ENCODE peak calls at places on chromosome 18, in ten cellular contexts. One of them, this sample, is unnamed.

GRCh38 chr18:46712406-46712805 is 44.4 kb downstream of the ST8SIA5 start:
- DNase-seq in stimulated activated CD8-positive, alpha-beta memory T cell treated with anti-CD3 and anti-CD28 coated beads, Interleukin-4, amount 100 ng/mL, for 4 hours: no peak
- DNase-seq in activated CD4-positive, alpha-beta T cell treated with anti-CD3 and anti-CD28 coated beads for 24 hours: no peak
- DNase-seq in activated naive CD4-positive, alpha-beta T cell treated with anti-CD3 and anti-CD28 coated beads for 36 hours: no peak
- DNase-seq in tibial artery: no peak
- DNase-seq in endothelial cell: no peak
- DNase-seq in kidney glomerular epithelial cell: peak; percentile 73
- DNase-seq in KG1: no peak
- DNase-seq in ovary: peak; percentile 48
- DNase-seq in RKO: no peak
- DNase-seq in this sample: no peak

GRCh38 chr18:36312806-36313395 is 15.4 kb downstream of the FHOD3 start:
- DNase-seq in stimulated activated CD8-positive, alpha-beta memory T cell treated with anti-CD3 and anti-CD28 coated beads, Interleukin-4, amount 100 ng/mL, for 4 hours: no peak
- DNase-seq in activated CD4-positive, alpha-beta T cell treated with anti-CD3 and anti-CD28 coated beads for 24 hours: no peak
- DNase-seq in activated naive CD4-positive, alpha-beta T cell treated with anti-CD3 and anti-CD28 coated beads for 36 hours: no peak
- DNase-seq in tibial artery: no peak
- DNase-seq in endothelial cell: no peak
- DNase-seq in kidney glomerular epithelial cell: no peak
- DNase-seq in KG1: no peak
- DNase-seq in ovary: peak; percentile 63
- DNase-seq in RKO: no peak
- DNase-seq in this sample: no peak

GRCh38 chr18:52070295-52070756 is 269.7 kb upstream of the DCC start:
- DNase-seq in stimulated activated CD8-positive, alpha-beta memory T cell treated with anti-CD3 and anti-CD28 coated beads, Interleukin-4, amount 100 ng/mL, for 4 hours: no peak
- DNase-seq in activated CD4-positive, alpha-beta T cell treated with anti-CD3 and anti-CD28 coated beads for 24 hours: no peak
- DNase-seq in activated naive CD4-positive, alpha-beta T cell treated with anti-CD3 and anti-CD28 coated beads for 36 hours: no peak
- DNase-seq in tibial artery: no peak
- DNase-seq in endothelial cell: no peak
- DNase-seq in kidney glomerular epithelial cell: no peak
- DNase-seq in KG1: no peak
- DNase-seq in ovary: no peak
- DNase-seq in RKO: no peak
- DNase-seq in this sample: no peak

GRCh38 chr18:65091737-65092329 is 659.0 kb upstream of the CDH7 start:
- DNase-seq in stimulated activated CD8-positive, alpha-beta memory T cell treated with anti-CD3 and anti-CD28 coated beads, Interleukin-4, amount 100 ng/mL, for 4 hours: no peak
- DNase-seq in activated CD4-positive, alpha-beta T cell treated with anti-CD3 and anti-CD28 coated beads for 24 hours: no peak
- DNase-seq in activated naive CD4-positive, alpha-beta T cell treated with anti-CD3 and anti-CD28 coated beads for 36 hours: peak; percentile 4
- DNase-seq in tibial artery: no peak
- DNase-seq in endothelial cell: peak; percentile 6
- DNase-seq in kidney glomerular epithelial cell: peak; percentile 27
- DNase-seq in KG1: peak; percentile 11
- DNase-seq in ovary: no peak
- DNase-seq in RKO: peak; percentile 64
- DNase-seq in this sample: peak; percentile 1

GRCh38 chr18:80210312-80211083 is 36.8 kb downstream of the PARD6G start:
- DNase-seq in stimulated activated CD8-positive, alpha-beta memory T cell treated with anti-CD3 and anti-CD28 coated beads, Interleukin-4, amount 100 ng/mL, for 4 hours: no peak
- DNase-seq in activated CD4-positive, alpha-beta T cell treated with anti-CD3 and anti-CD28 coated beads for 24 hours: no peak
- DNase-seq in activated naive CD4-positive, alpha-beta T cell treated with anti-CD3 and anti-CD28 coated beads for 36 hours: no peak
- DNase-seq in tibial artery: no peak
- DNase-seq in endothelial cell: no peak
- DNase-seq in kidney glomerular epithelial cell: no peak
- DNase-seq in KG1: no peak
- DNase-seq in ovary: no peak
- DNase-seq in RKO: no peak
- DNase-seq in this sample: no peak

GRCh38 chr18:36579311-36579710 is 249.5 kb downstream of the TPGS2 start:
- DNase-seq in stimulated activated CD8-positive, alpha-beta memory T cell treated with anti-CD3 and anti-CD28 coated beads, Interleukin-4, amount 100 ng/mL, for 4 hours: no peak
- DNase-seq in activated CD4-positive, alpha-beta T cell treated with anti-CD3 and anti-CD28 coated beads for 24 hours: no peak
- DNase-seq in activated naive CD4-positive, alpha-beta T cell treated with anti-CD3 and anti-CD28 coated beads for 36 hours: no peak
- DNase-seq in tibial artery: no peak
- DNase-seq in endothelial cell: no peak
- DNase-seq in kidney glomerular epithelial cell: no peak
- DNase-seq in KG1: no peak
- DNase-seq in ovary: no peak
- DNase-seq in RKO: no peak
- DNase-seq in this sample: no peak

GRCh38 chr18:36374262-36374661 is 76.7 kb downstream of the FHOD3 start:
- DNase-seq in stimulated activated CD8-positive, alpha-beta memory T cell treated with anti-CD3 and anti-CD28 coated beads, Interleukin-4, amount 100 ng/mL, for 4 hours: no peak
- DNase-seq in activated CD4-positive, alpha-beta T cell treated with anti-CD3 and anti-CD28 coated beads for 24 hours: no peak
- DNase-seq in activated naive CD4-positive, alpha-beta T cell treated with anti-CD3 and anti-CD28 coated beads for 36 hours: no peak
- DNase-seq in tibial artery: no peak
- DNase-seq in endothelial cell: no peak
- DNase-seq in kidney glomerular epithelial cell: no peak
- DNase-seq in KG1: no peak
- DNase-seq in ovary: no peak
- DNase-seq in RKO: no peak
- DNase-seq in this sample: no peak

GRCh38 chr18:52888014-52888413 is 548.0 kb downstream of the DCC start:
- DNase-seq in stimulated activated CD8-positive, alpha-beta memory T cell treated with anti-CD3 and anti-CD28 coated beads, Interleukin-4, amount 100 ng/mL, for 4 hours: no peak
- DNase-seq in activated CD4-positive, alpha-beta T cell treated with anti-CD3 and anti-CD28 coated beads for 24 hours: no peak
- DNase-seq in activated naive CD4-positive, alpha-beta T cell treated with anti-CD3 and anti-CD28 coated beads for 36 hours: no peak
- DNase-seq in tibial artery: no peak
- DNase-seq in endothelial cell: no peak
- DNase-seq in kidney glomerular epithelial cell: no peak
- DNase-seq in KG1: no peak
- DNase-seq in ovary: no peak
- DNase-seq in RKO: no peak
- DNase-seq in this sample: no peak

GRCh38 chr18:58632557-58632956 is 3.7 kb upstream of the ALPK2 start:
- DNase-seq in stimulated activated CD8-positive, alpha-beta memory T cell treated with anti-CD3 and anti-CD28 coated beads, Interleukin-4, amount 100 ng/mL, for 4 hours: no peak
- DNase-seq in activated CD4-positive, alpha-beta T cell treated with anti-CD3 and anti-CD28 coated beads for 24 hours: no peak
- DNase-seq in activated naive CD4-positive, alpha-beta T cell treated with anti-CD3 and anti-CD28 coated beads for 36 hours: no peak
- DNase-seq in tibial artery: no peak
- DNase-seq in endothelial cell: no peak
- DNase-seq in kidney glomerular epithelial cell: no peak
- DNase-seq in KG1: no peak
- DNase-seq in ovary: no peak
- DNase-seq in RKO: no peak
- DNase-seq in this sample: no peak

GRCh38 chr18:32763306-32763705 is 9.5 kb downstream of the KLHL14 start:
- DNase-seq in stimulated activated CD8-positive, alpha-beta memory T cell treated with anti-CD3 and anti-CD28 coated beads, Interleukin-4, amount 100 ng/mL, for 4 hours: no peak
- DNase-seq in activated CD4-positive, alpha-beta T cell treated with anti-CD3 and anti-CD28 coated beads for 24 hours: no peak
- DNase-seq in activated naive CD4-positive, alpha-beta T cell treated with anti-CD3 and anti-CD28 coated beads for 36 hours: no peak
- DNase-seq in tibial artery: no peak
- DNase-seq in endothelial cell: no peak
- DNase-seq in kidney glomerular epithelial cell: no peak
- DNase-seq in KG1: no peak
- DNase-seq in ovary: no peak
- DNase-seq in RKO: no peak
- DNase-seq in this sample: no peak

GRCh38 chr18:52572036-52572750 is 232.2 kb downstream of the DCC start:
- DNase-seq in stimulated activated CD8-positive, alpha-beta memory T cell treated with anti-CD3 and anti-CD28 coated beads, Interleukin-4, amount 100 ng/mL, for 4 hours: no peak
- DNase-seq in activated CD4-positive, alpha-beta T cell treated with anti-CD3 and anti-CD28 coated beads for 24 hours: no peak
- DNase-seq in activated naive CD4-positive, alpha-beta T cell treated with anti-CD3 and anti-CD28 coated beads for 36 hours: no peak
- DNase-seq in tibial artery: no peak
- DNase-seq in endothelial cell: no peak
- DNase-seq in kidney glomerular epithelial cell: no peak
- DNase-seq in KG1: no peak
- DNase-seq in ovary: no peak
- DNase-seq in RKO: no peak
- DNase-seq in this sample: no peak

GRCh38 chr18:37258819-37259218 is 306.8 kb downstream of the CELF4 start:
- DNase-seq in stimulated activated CD8-positive, alpha-beta memory T cell treated with anti-CD3 and anti-CD28 coated beads, Interleukin-4, amount 100 ng/mL, for 4 hours: no peak
- DNase-seq in activated CD4-positive, alpha-beta T cell treated with anti-CD3 and anti-CD28 coated beads for 24 hours: no peak
- DNase-seq in activated naive CD4-positive, alpha-beta T cell treated with anti-CD3 and anti-CD28 coated beads for 36 hours: no peak
- DNase-seq in tibial artery: no peak
- DNase-seq in endothelial cell: no peak
- DNase-seq in kidney glomerular epithelial cell: no peak
- DNase-seq in KG1: no peak
- DNase-seq in ovary: no peak
- DNase-seq in RKO: no peak
- DNase-seq in this sample: no peak

GRCh38 chr18:36672437-36673344 is 156.1 kb downstream of the TPGS2 start:
- DNase-seq in stimulated activated CD8-positive, alpha-beta memory T cell treated with anti-CD3 and anti-CD28 coated beads, Interleukin-4, amount 100 ng/mL, for 4 hours: no peak
- DNase-seq in activated CD4-positive, alpha-beta T cell treated with anti-CD3 and anti-CD28 coated beads for 24 hours: no peak
- DNase-seq in activated naive CD4-positive, alpha-beta T cell treated with anti-CD3 and anti-CD28 coated beads for 36 hours: no peak
- DNase-seq in tibial artery: peak; percentile 71
- DNase-seq in endothelial cell: no peak
- DNase-seq in kidney glomerular epithelial cell: no peak
- DNase-seq in KG1: peak; percentile 15
- DNase-seq in ovary: no peak
- DNase-seq in RKO: no peak
- DNase-seq in this sample: peak; percentile 69

GRCh38 chr18:61127714-61128485 is 205.3 kb upstream of the CDH20 start:
- DNase-seq in stimulated activated CD8-positive, alpha-beta memory T cell treated with anti-CD3 and anti-CD28 coated beads, Interleukin-4, amount 100 ng/mL, for 4 hours: no peak
- DNase-seq in activated CD4-positive, alpha-beta T cell treated with anti-CD3 and anti-CD28 coated beads for 24 hours: no peak
- DNase-seq in activated naive CD4-positive, alpha-beta T cell treated with anti-CD3 and anti-CD28 coated beads for 36 hours: no peak
- DNase-seq in tibial artery: no peak
- DNase-seq in endothelial cell: no peak
- DNase-seq in kidney glomerular epithelial cell: no peak
- DNase-seq in KG1: no peak
- DNase-seq in ovary: no peak
- DNase-seq in RKO: no peak
- DNase-seq in this sample: no peak

GRCh38 chr18:36321636-36322407 is 24.3 kb downstream of the FHOD3 start:
- DNase-seq in stimulated activated CD8-positive, alpha-beta memory T cell treated with anti-CD3 and anti-CD28 coated beads, Interleukin-4, amount 100 ng/mL, for 4 hours: no peak
- DNase-seq in activated CD4-positive, alpha-beta T cell treated with anti-CD3 and anti-CD28 coated beads for 24 hours: no peak
- DNase-seq in activated naive CD4-positive, alpha-beta T cell treated with anti-CD3 and anti-CD28 coated beads for 36 hours: no peak
- DNase-seq in tibial artery: no peak
- DNase-seq in endothelial cell: no peak
- DNase-seq in kidney glomerular epithelial cell: peak; percentile 48
- DNase-seq in KG1: no peak
- DNase-seq in ovary: no peak
- DNase-seq in RKO: no peak
- DNase-seq in this sample: peak; percentile 55

GRCh38 chr18:74268933-74269620 is 22.7 kb downstream of the CYB5A start:
- DNase-seq in stimulated activated CD8-positive, alpha-beta memory T cell treated with anti-CD3 and anti-CD28 coated beads, Interleukin-4, amount 100 ng/mL, for 4 hours: no peak
- DNase-seq in activated CD4-positive, alpha-beta T cell treated with anti-CD3 and anti-CD28 coated beads for 24 hours: no peak
- DNase-seq in activated naive CD4-positive, alpha-beta T cell treated with anti-CD3 and anti-CD28 coated beads for 36 hours: no peak
- DNase-seq in tibial artery: no peak
- DNase-seq in endothelial cell: no peak
- DNase-seq in kidney glomerular epithelial cell: no peak
- DNase-seq in KG1: no peak
- DNase-seq in ovary: no peak
- DNase-seq in RKO: no peak
- DNase-seq in this sample: no peak